ENCODE peak calls at places on chromosomes 12 and 14, in seven cellular contexts. T is fibroblast of lung; D is activated naive CD4-positive, alpha-beta T cell; Q is erythroblast; N is AG08395; V is CD4-positive, alpha-beta memory T cell; Y is DMS153. W is an unnamed sample.

GRCh38 chr12:131047789-131048610 is 94.3 kb downstream of the ADGRD1 start:
- DNase-seq in T (no peak), D (no peak), Q (no peak), N (no peak), V (no peak), Y (no peak), W (peak)

GRCh38 chr12:51814311-51815088 is 34.0 kb downstream of the FIGNL2 start:
- DNase-seq in T (peak), D (peak), Q (peak), N (peak), V (peak), Y (peak), W (peak)

GRCh38 chr12:50017047-50017446 is 8.2 kb downstream of the RACGAP1 start:
- DNase-seq in T (peak), D (no peak), Q (peak), N (peak), V (no peak), Y (no peak), W (no peak)

GRCh38 chr14:80456200-80456599 is 244.9 kb upstream of the DIO2 start:
- DNase-seq in T (peak), D (no peak), Q (no peak), N (peak), V (no peak), Y (no peak), W (no peak)

GRCh38 chr12:108788076-108788782 is 56.9 kb upstream of the CORO1C start:
- DNase-seq in T (no peak), D (no peak), Q (no peak), N (no peak), V (no peak), Y (no peak), W (no peak)

GRCh38 chr12:118190266-118190665 is 54.3 kb downstream of the PEBP1 start:
- DNase-seq in T (peak), D (no peak), Q (no peak), N (peak), V (no peak), Y (peak), W (no peak)

GRCh38 chr12:116483959-116484699 is 75.1 kb upstream of the MAP1LC3B2 start:
- DNase-seq in T (peak), D (no peak), Q (no peak), N (peak), V (no peak), Y (no peak), W (no peak)

GRCh38 chr14:71703477-71703876 is 228.8 kb upstream of the RGS6 start:
- DNase-seq in T (peak), D (no peak), Q (no peak), N (peak), V (no peak), Y (no peak), W (no peak)

GRCh38 chr14:95363468-95363954 is 43.8 kb upstream of the CLMN start:
- DNase-seq in T (no peak), D (no peak), Q (no peak), N (no peak), V (no peak), Y (no peak), W (no peak)

GRCh38 chr14:91038439-91038838 is 22.0 kb downstream of the RPS6KA5 start:
- DNase-seq in T (no peak), D (no peak), Q (no peak), N (peak), V (no peak), Y (no peak), W (no peak)

GRCh38 chr14:52960627-52961026 is 9.8 kb upstream of the FERMT2 start:
- DNase-seq in T (no peak), D (no peak), Q (no peak), N (no peak), V (no peak), Y (no peak), W (no peak)

GRCh38 chr14:62957562-62957961 is 87.7 kb downstream of the KCNH5 start:
- DNase-seq in T (peak), D (no peak), Q (no peak), N (peak), V (no peak), Y (no peak), W (no peak)

GRCh38 chr14:36662543-36663403 is 1.1 kb downstream of the PAX9 start:
- DNase-seq in T (no peak), D (no peak), Q (peak), N (no peak), V (no peak), Y (no peak), W (peak)

GRCh38 chr14:101072945-101073597 is 169.5 kb upstream of the RTL1 start:
- DNase-seq in T (peak), D (no peak), Q (peak), N (peak), V (no peak), Y (peak), W (peak)

GRCh38 chr14:92914087-92914656 is 8.8 kb upstream of the CHGA start:
- DNase-seq in T (peak), D (peak), Q (peak), N (peak), V (peak), Y (no peak), W (peak)

GRCh38 chr14:100436745-100437406 is 113.7 kb downstream of the SLC25A47 start:
- DNase-seq in T (no peak), D (no peak), Q (no peak), N (no peak), V (no peak), Y (no peak), W (no peak)

GRCh38 chr14:31934767-31935266 is 142.3 kb upstream of the ARHGAP5 start:
- DNase-seq in T (peak), D (no peak), Q (peak), N (peak), V (peak), Y (peak), W (peak)

GRCh38 chr12:88559772-88560171 is 20.5 kb downstream of the KITLG start:
- DNase-seq in T (no peak), D (no peak), Q (no peak), N (no peak), V (no peak), Y (no peak), W (no peak)

GRCh38 chr12:59396519-59396918 is 199.3 kb upstream of the SLC16A7 start:
- DNase-seq in T (no peak), D (no peak), Q (no peak), N (no peak), V (no peak), Y (no peak), W (no peak)